ENCODE peak calls at places on chromosomes 3 and 15, in five cellular contexts. W is effector CD4-positive, alpha-beta T cell; P is NCI-H1092 treated with DMSO at 0.1 percent for 48 hours; U is astrocyte of the spinal cord; V is activated CD8-positive, alpha-beta memory T cell treated with anti-CD3 and anti-CD28 coated beads, Interleukin-2, amount 50 U/mL, for 48 hours. B is an unnamed sample.

GRCh38 chr15:68787609-68788264 is 33.0 kb downstream of the ANP32A start:
- DNase-seq in W (no peak), P (no peak), U (no peak), V (no peak), B (no peak)

GRCh38 chr3:133527306-133527705 is 46.2 kb upstream of the CDV3 start:
- DNase-seq in W (no peak), P (peak; percentile 6), U (no peak), V (no peak), B (no peak)

GRCh38 chr3:187536185-187536584 is 134.0 kb downstream of the SST start:
- DNase-seq in W (no peak), P (no peak), U (no peak), V (no peak), B (no peak)

GRCh38 chr15:43928152-43928551 is 101.3 kb downstream of the WDR76 start:
- DNase-seq in W (no peak), P (no peak), U (no peak), V (no peak), B (no peak)

GRCh38 chr3:190169877-190170276 is 49.2 kb upstream of the P3H2 start:
- DNase-seq in W (no peak), P (no peak), U (no peak), V (no peak), B (no peak)

GRCh38 chr3:23094890-23095462 is 108.2 kb upstream of the UBE2E2 start:
- DNase-seq in W (no peak), P (no peak), U (peak; percentile 78), V (no peak), B (peak; percentile 46)

GRCh38 chr3:123759311-123759710 is 124.8 kb downstream of the MYLK start:
- DNase-seq in W (no peak), P (no peak), U (no peak), V (no peak), B (no peak)

GRCh38 chr15:67809866-67810265 is 15.4 kb upstream of the SKOR1 start:
- DNase-seq in W (no peak), P (no peak), U (no peak), V (peak; percentile 33), B (no peak)

GRCh38 chr15:84905016-84905916 is 20.8 kb downstream of the SLC28A1 start:
- DNase-seq in W (no peak), P (no peak), U (no peak), V (no peak), B (no peak)

GRCh38 chr3:14598143-14598569 is 53.4 kb upstream of the CCDC174 start:
- DNase-seq in W (peak; percentile 13), P (peak; percentile 22), U (peak; percentile 45), V (peak; percentile 71), B (peak; percentile 73)

GRCh38 chr15:77025066-77025435 is 30.1 kb downstream of the PSTPIP1 start:
- DNase-seq in W (peak; percentile 0), P (no peak), U (no peak), V (no peak), B (no peak)

GRCh38 chr3:134456121-134456520 is 29.7 kb downstream of the ANAPC13 start:
- DNase-seq in W (no peak), P (no peak), U (no peak), V (no peak), B (no peak)

GRCh38 chr15:41897327-41897726 is 3.5 kb upstream of the SPTBN5 start:
- DNase-seq in W (no peak), P (no peak), U (no peak), V (no peak), B (no peak)

GRCh38 chr15:49506341-49506740 is 83.3 kb downstream of the FGF7 start:
- DNase-seq in W (no peak), P (no peak), U (no peak), V (no peak), B (no peak)

GRCh38 chr15:41661078-41661528 is 898 bp downstream of the MGA start:
- DNase-seq in W (no peak), P (peak; percentile 48), U (no peak), V (no peak), B (no peak)

GRCh38 chr15:69400850-69401249 is 13.3 kb upstream of the KIF23 start:
- DNase-seq in W (no peak), P (no peak), U (no peak), V (peak; percentile 63), B (no peak)

GRCh38 chr15:48541659-48542334 is 103.7 kb downstream of the FBN1 start:
- DNase-seq in W (no peak), P (no peak), U (peak; percentile 88), V (no peak), B (peak; percentile 57)

GRCh38 chr15:76840830-76841460 is 64.2 kb downstream of the SCAPER start:
- DNase-seq in W (no peak), P (peak; percentile 36), U (peak; percentile 58), V (no peak), B (peak; percentile 11)

GRCh38 chr15:35769656-35770055 is 223.7 kb upstream of the DPH6 start:
- DNase-seq in W (no peak), P (no peak), U (no peak), V (no peak), B (no peak)

GRCh38 chr3:120177907-120178306 is 83.7 kb upstream of the GSK3B start:
- DNase-seq in W (no peak), P (peak; percentile 14), U (peak; percentile 12), V (no peak), B (peak; percentile 13)

GRCh38 chr15:99911824-99912223 is 178.6 kb upstream of the LYSMD4 start:
- DNase-seq in W (no peak), P (no peak), U (no peak), V (no peak), B (no peak)

GRCh38 chr15:67941643-67942315 is 101.9 kb upstream of the RNU6-1 start:
- DNase-seq in W (no peak), P (no peak), U (no peak), V (no peak), B (no peak)

GRCh38 chr3:52480768-52481715 is 14.1 kb upstream of the STAB1 start:
- DNase-seq in W (no peak), P (no peak), U (no peak), V (no peak), B (no peak)

GRCh38 chr15:65447145-65447544 is 24.4 kb upstream of the IGDCC4 start:
- DNase-seq in W (no peak), P (no peak), U (no peak), V (no peak), B (no peak)